ENCODE peak calls at places on chromosomes 1 and 21, in ten cellular contexts. M is DND-41, A is MCF 10A, C is nephron progenitor cell, U is ACHN, F is coronary artery, T is EL, J is endothelial cell, E is left cardiac atrium, G is HuH-7.5. B is an unnamed sample.
A peak's percentile ranks its signal among the peaks of the same experiment; 100 is the strongest.

GRCh38 chr1:10589074-10589473 is 114.3 kb downstream of the PEX14 start:
- DNase-seq in C (no peak), E (no peak), U (no peak), M (no peak), G (no peak), F (no peak), A (no peak), J (no peak), T (no peak), B (no peak)

GRCh38 chr1:6489799-6490180 is 1.7 kb downstream of the PLEKHG5 start:
- DNase-seq in E (peak; percentile 77), J (peak; percentile 85), G (peak; percentile 96), M (peak; percentile 82), C (peak; percentile 84), A (peak; percentile 78), U (peak; percentile 75), F (no peak), T (peak; percentile 72), B (peak; percentile 64)

GRCh38 chr21:41928621-41929220 is 25.1 kb downstream of the C2CD2 start:
- DNase-seq in U (no peak), T (no peak), G (no peak), F (no peak), E (no peak), A (no peak), M (no peak), C (no peak), J (no peak), B (no peak)

GRCh38 chr1:90706437-90707362 is 10.4 kb downstream of the BARHL2 start:
- DNase-seq in U (peak; percentile 1), G (no peak), E (no peak), A (no peak), F (no peak), T (no peak), M (no peak), C (peak; percentile 68), J (peak; percentile 63), B (no peak)

GRCh38 chr1:40394456-40395172 is 21.1 kb downstream of the SMAP2 start:
- DNase-seq in G (no peak), E (no peak), A (no peak), U (no peak), F (no peak), C (no peak), M (no peak), T (peak; percentile 61), J (no peak), B (no peak)

GRCh38 chr1:203129501-203130231 is 2.1 kb downstream of the ADORA1 start:
- DNase-seq in U (peak; percentile 51), F (peak; percentile 75), J (no peak), A (peak; percentile 34), M (no peak), T (no peak), C (no peak), E (peak; percentile 68), G (no peak), B (peak; percentile 71)

GRCh38 chr1:8020032-8020431 is 6.1 kb downstream of the ERRFI1 start:
- DNase-seq in E (no peak), M (no peak), F (no peak), T (peak; percentile 77), C (no peak), U (peak; percentile 80), G (no peak), A (peak; percentile 74), J (no peak), B (no peak)

GRCh38 chr1:24149854-24150227 is 6.9 kb upstream of the IL22RA1 start:
- DNase-seq in C (no peak), T (peak; percentile 78), G (no peak), U (peak; percentile 57), J (no peak), A (peak; percentile 73), F (no peak), M (no peak), E (peak; percentile 75), B (no peak)

GRCh38 chr1:88035578-88035977 is 648.5 kb upstream of the PKN2 start:
- DNase-seq in A (no peak), F (no peak), G (no peak), J (no peak), M (no peak), C (no peak), U (no peak), E (no peak), T (no peak), B (no peak)

GRCh38 chr1:113938192-113938591 is 9.1 kb downstream of the HIPK1 start:
- DNase-seq in U (no peak), G (no peak), C (no peak), A (no peak), J (no peak), M (no peak), F (no peak), E (no peak), T (no peak), B (no peak)

GRCh38 chr21:31078216-31078615 is 39.9 kb upstream of the KRTAP19-8 start:
- DNase-seq in A (no peak), C (no peak), E (no peak), M (no peak), J (no peak), U (no peak), T (no peak), G (no peak), F (no peak), B (no peak)

GRCh38 chr1:20770314-20771087 is 16.6 kb downstream of the HP1BP3 start:
- DNase-seq in G (no peak), F (no peak), U (no peak), E (no peak), J (no peak), A (no peak), M (no peak), T (no peak), C (no peak), B (no peak)

B was measured in heart right ventricle.